ENCODE peak calls at places on chromosomes 4 and X, in eight cellular contexts. G is ovary, Y is H9, B is adrenal gland, D is fibroblast of lung, L is BE2C, E is A549, X is thyroid gland. R is an unnamed sample.

GRCh38 chrX:1412551-1413161 is 20.7 kb upstream of the SLC25A6 start:
- DNase-seq in G (peak; percentile 30), Y (no peak), B (no peak), D (no peak), L (no peak), E (no peak), X (no peak), R (no peak)

GRCh38 chr4:47577779-47578553 is 92.9 kb downstream of the ATP10D start:
- DNase-seq in G (no peak), Y (no peak), B (no peak), D (peak; percentile 32), L (no peak), E (no peak), X (no peak), R (peak; percentile 87)

GRCh38 chrX:64894454-64895038 is 81.7 kb downstream of the ZC4H2 start:
- DNase-seq in G (no peak), Y (peak; percentile 63), B (peak; percentile 31), D (no peak), L (peak; percentile 36), E (no peak), X (peak; percentile 8), R (no peak)

GRCh38 chr4:41207330-41207831 is 7.0 kb downstream of the APBB2 start:
- DNase-seq in G (no peak), Y (no peak), B (peak; percentile 42), D (peak; percentile 51), L (no peak), E (no peak), X (no peak), R (no peak)

GRCh38 chr4:8182858-8183725 is 16.0 kb upstream of the SH3TC1 start:
- DNase-seq in G (peak; percentile 80), Y (no peak), B (peak; percentile 73), D (peak; percentile 90), L (no peak), E (peak; percentile 53), X (peak; percentile 52), R (no peak)

GRCh38 chr4:185773419-185773818 is 38.6 kb downstream of the SORBS2 start:
- DNase-seq in G (no peak), Y (peak; percentile 43), B (peak; percentile 93), D (no peak), L (no peak), E (no peak), X (peak; percentile 66), R (no peak)

GRCh38 chrX:10404435-10404834 is 215.9 kb downstream of the MID1 start:
- DNase-seq in G (no peak), Y (no peak), B (no peak), D (peak; percentile 59), L (no peak), E (no peak), X (no peak), R (no peak)

GRCh38 chr4:164192844-164193243 is 561.1 kb upstream of the SMIM31 start:
- DNase-seq in G (no peak), Y (no peak), B (no peak), D (no peak), L (no peak), E (no peak), X (no peak), R (no peak)

DNA sequence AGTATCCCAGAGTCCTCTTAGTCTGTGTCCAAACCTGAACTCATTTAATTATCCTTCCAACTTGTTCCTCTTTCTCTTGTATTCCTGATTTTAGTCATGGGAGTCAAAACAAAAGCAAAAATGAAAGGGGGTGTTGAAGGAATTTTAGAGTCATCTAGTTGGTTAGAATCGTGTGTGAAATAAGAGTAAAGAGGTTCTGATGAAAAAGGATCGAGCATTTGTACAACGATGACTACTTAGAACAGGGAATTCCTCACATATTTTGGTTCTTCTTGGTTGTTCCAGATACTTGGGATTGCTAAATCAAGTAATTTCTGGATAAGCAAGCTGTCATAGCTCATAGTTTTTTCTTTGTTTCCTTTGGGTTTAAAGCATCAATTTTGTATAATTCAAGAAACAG is 194.4 kb downstream of the BCOR start:
- DNase-seq in G (no peak), Y (no peak), B (no peak), D (peak; percentile 37), L (no peak), E (no peak), X (no peak), R (no peak)
- H3K4me1 ChIP-seq in G (peaks cover 4% of the 10 kb centered on the region), Y (peaks cover 8% of the 10 kb centered on the region), B (no peaks in the 10 kb centered on the region), D (peaks cover 8% of the 10 kb centered on the region), L (no peaks in the 10 kb centered on the region), E (peaks cover 47% of the 10 kb centered on the region), X (no peaks in the 10 kb centered on the region), R (peaks cover 36% of the 10 kb centered on the region)

GRCh38 chr4:48904541-48905142 is 1.9 kb downstream of the OCIAD2 start:
- DNase-seq in G (no peak), Y (no peak), B (no peak), D (no peak), L (no peak), E (no peak), X (no peak), R (no peak)

GRCh38 chr4:48908687-48909086 is 2.1 kb upstream of the OCIAD2 start:
- DNase-seq in G (no peak), Y (no peak), B (no peak), D (no peak), L (no peak), E (no peak), X (no peak), R (no peak)

GRCh38 chr4:48905363-48906015 is 1.1 kb downstream of the OCIAD2 start:
- DNase-seq in G (no peak), Y (no peak), B (no peak), D (peak; percentile 43), L (no peak), E (peak; percentile 54), X (no peak), R (no peak)

GRCh38 chr4:48907706-48908477 is 1.3 kb upstream of the OCIAD2 start:
- DNase-seq in G (no peak), Y (no peak), B (no peak), D (no peak), L (no peak), E (no peak), X (peak; percentile 41), R (no peak)

DNA sequence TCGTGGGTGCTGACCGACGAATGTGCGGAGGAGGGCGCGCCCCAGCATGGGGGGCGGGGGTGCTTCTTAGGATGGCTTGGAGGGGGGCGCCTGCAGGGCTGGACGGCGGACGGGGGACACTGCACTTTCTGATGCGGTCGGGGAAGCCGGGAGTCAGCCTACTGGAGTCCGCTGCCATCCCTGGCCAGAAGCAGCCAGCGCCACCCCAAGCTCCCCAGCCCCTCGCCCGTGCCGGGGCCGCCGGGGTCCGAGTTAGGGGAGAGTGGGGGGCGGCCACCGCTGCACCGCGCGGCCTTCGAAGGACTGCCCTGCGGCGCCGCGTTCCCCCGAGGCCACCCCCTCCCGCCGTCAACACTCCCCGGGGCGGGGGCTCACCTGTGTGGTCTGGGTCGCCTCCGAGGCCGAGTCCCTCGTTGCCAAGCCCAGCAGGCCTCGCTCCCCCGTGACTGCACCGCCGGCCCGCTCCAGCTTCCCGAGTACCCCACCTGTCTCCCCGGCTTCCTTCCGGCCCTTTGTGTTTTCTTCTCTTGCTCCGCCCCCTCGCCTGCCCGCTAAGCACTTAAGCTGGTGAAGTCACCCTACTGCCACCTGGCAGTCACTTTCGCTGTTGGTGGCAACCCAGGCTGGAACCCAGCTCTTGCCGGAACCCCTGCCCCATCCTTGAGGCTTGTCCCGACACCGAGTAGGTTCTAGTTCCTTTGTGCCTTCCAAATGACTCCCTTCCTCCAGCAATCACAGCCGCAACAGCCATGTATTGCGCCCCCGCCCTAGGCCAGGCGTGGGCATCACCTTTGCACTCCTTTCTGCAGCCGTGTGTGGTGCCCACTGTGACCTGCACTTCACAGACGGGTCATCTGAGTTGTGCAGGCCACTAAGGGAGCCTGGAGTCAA is at the start of gene OCIAD2:
- DNase-seq in G (peak; percentile 47), Y (peak; percentile 92), B (peak; percentile 81), D (peak; percentile 39), L (peak; percentile 66), E (peak; percentile 64), X (peak; percentile 90), R (peak; percentile 52)
- TF ChIP-seq CTCF in G (no peak), Y (peak; percentile 20), B (no peak), D (no peak), L (peak; percentile 32), E (no peak), X (peak; percentile 34), R (no peak)

DNA sequence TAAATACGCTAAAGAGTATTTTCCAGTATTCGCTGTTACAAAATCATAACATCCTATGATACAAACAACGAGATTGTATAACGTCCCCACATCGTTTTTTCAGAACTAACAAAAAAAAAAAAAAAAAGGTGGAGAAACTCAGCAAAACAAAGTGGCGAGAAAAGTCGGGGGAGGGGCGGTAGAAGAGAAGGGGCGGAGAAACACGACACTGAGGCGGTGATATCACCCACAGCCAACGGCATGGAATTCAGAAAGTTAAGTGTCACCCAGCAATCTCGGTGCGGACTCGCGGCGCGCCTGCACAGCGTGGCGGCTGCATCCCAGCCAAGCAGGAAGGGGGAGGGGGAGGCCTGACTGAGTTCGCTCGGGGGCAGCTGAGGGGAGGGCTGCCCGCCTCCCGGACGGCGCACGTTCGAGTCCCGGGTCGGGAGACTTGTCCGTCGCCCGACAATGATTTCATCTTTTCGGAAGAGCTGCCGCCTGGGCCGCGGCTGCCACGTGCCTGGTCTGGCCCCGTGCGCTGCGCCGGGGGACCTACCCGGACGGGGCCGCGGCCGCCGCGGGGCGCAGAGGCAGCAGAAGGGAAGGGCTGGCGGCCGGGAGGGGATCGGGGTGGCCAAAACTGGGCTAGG is 830 bp downstream of the SETD7 start:
- DNase-seq in G (peak; percentile 89), Y (peak; percentile 69), B (peak; percentile 96), D (peak; percentile 90), L (peak; percentile 96), E (peak; percentile 53), X (peak; percentile 92), R (peak; percentile 96)
- H3K4me1 ChIP-seq in G (peaks cover 19% of the 10 kb centered on the region), Y (peaks cover under 1% of the 10 kb centered on the region), B (peaks cover 6% of the 10 kb centered on the region), D (peaks cover 4% of the 10 kb centered on the region), L (peaks cover 43% of the 10 kb centered on the region), E (peaks cover 58% of the 10 kb centered on the region), X (peaks cover 27% of the 10 kb centered on the region), R (peaks cover 49% of the 10 kb centered on the region)

GRCh38 chr4:85966308-85966882 is 393.5 kb downstream of the MAPK10 start:
- DNase-seq in G (no peak), Y (no peak), B (no peak), D (peak; percentile 39), L (no peak), E (no peak), X (no peak), R (peak; percentile 70)

GRCh38 chr4:85963231-85963630 is 396.6 kb downstream of the MAPK10 start:
- DNase-seq in G (no peak), Y (no peak), B (no peak), D (peak; percentile 18), L (no peak), E (no peak), X (no peak), R (no peak)

GRCh38 chr4:85961887-85962286 is 398.0 kb downstream of the MAPK10 start:
- DNase-seq in G (no peak), Y (no peak), B (no peak), D (no peak), L (no peak), E (no peak), X (no peak), R (no peak)

GRCh38 chr4:85965529-85965928 is 394.3 kb downstream of the MAPK10 start:
- DNase-seq in G (no peak), Y (no peak), B (no peak), D (no peak), L (no peak), E (no peak), X (no peak), R (no peak)

DNA sequence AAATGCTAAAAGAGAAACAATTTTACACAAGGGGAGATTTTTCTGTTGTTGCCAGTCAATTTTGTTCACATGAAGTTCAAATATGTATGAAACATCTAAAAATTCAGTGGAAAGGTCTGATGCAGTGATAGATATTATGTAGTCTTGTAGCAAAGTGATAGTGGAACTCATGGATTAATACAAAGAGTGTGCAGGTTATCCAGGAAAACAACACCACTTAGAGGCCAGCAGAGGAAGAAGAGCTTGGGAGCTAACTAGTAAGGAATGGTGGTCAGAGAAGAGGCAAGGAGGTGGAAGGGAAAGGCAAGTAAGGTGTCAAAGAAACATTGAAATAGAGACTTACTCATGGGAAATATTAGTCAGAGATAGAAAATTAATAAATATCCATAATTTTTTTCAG is 395.6 kb downstream of the MAPK10 start:
- DNase-seq in G (no peak), Y (no peak), B (no peak), D (peak; percentile 6), L (no peak), E (no peak), X (no peak), R (no peak)
- TF ChIP-seq CTCF in G (no peak), Y (peak; percentile 34), B (no peak), D (peak; percentile 20), L (no peak), E (peak; percentile 39), X (no peak), R (no peak)

R was measured in cardiac muscle cell.